ENCODE peak calls at places on chromosomes 1 and 21, in four cellular contexts. One of them, this sample, is unnamed. For H3K4me1, the result is how much of the 10 kb centered on the place peaks cover.

GRCh38 chr21:34700605-34701004 is 31.8 kb downstream of the CLIC6 start:
- DNase-seq in A549: no peak
- DNase-seq in GM12878: no peak
- DNase-seq in HepG2: no peak
- DNase-seq in this sample: no peak

GRCh38 chr21:15928686-15929085 is 198.9 kb downstream of the USP25 start:
- DNase-seq in GM12878: no peak
- DNase-seq in HepG2: no peak
- DNase-seq in A549: no peak
- DNase-seq in this sample: no peak

GRCh38 chr1:161733526-161733925 is 12.2 kb downstream of the FCRLB start:
- DNase-seq in A549: peak
- DNase-seq in HepG2: no peak
- DNase-seq in GM12878: no peak
- DNase-seq in this sample: no peak

GRCh38 chr1:96130432-96130831 is 591.2 kb upstream of the PTBP2 start:
- DNase-seq in A549: no peak
- DNase-seq in HepG2: no peak
- DNase-seq in GM12878: no peak
- DNase-seq in this sample: no peak

GRCh38 chr1:175095069-175095468 is 27.4 kb downstream of the TNN start:
- DNase-seq in GM12878: no peak
- DNase-seq in HepG2: no peak
- DNase-seq in A549: no peak
- DNase-seq in this sample: no peak

GRCh38 chr1:166164995-166165660 is 1.7 kb downstream of the FAM78B start:
- DNase-seq in GM12878: no peak
- DNase-seq in HepG2: peak
- DNase-seq in A549: peak
- DNase-seq in this sample: peak

GRCh38 chr1:246608616-246609376 is 42.5 kb downstream of the CNST start:
- DNase-seq in HepG2: peak
- DNase-seq in GM12878: no peak
- DNase-seq in A549: peak
- DNase-seq in this sample: peak

GRCh38 chr1:193259619-193260018 is 73.2 kb upstream of the B3GALT2 start:
- DNase-seq in HepG2: no peak
- DNase-seq in A549: no peak
- DNase-seq in GM12878: no peak
- DNase-seq in this sample: no peak

GRCh38 chr1:15231714-15232201 is 15.3 kb upstream of the FHAD1 start:
- DNase-seq in A549: no peak
- DNase-seq in HepG2: no peak
- DNase-seq in GM12878: peak
- DNase-seq in this sample: no peak

GRCh38 chr1:1548591-1548990 is 8.2 kb upstream of the TMEM240 start:
- DNase-seq in GM12878: no peak
- DNase-seq in A549: no peak
- DNase-seq in HepG2: no peak
- DNase-seq in this sample: no peak

GRCh38 chr1:91735266-91735845 is 150.6 kb downstream of the TGFBR3 start:
- DNase-seq in A549: no peak
- DNase-seq in HepG2: peak
- DNase-seq in GM12878: no peak
- DNase-seq in this sample: no peak

GRCh38 chr21:44301093-44301492 is 1.2 kb downstream of the PFKL start:
- DNase-seq in A549: no peak
- DNase-seq in HepG2: no peak
- DNase-seq in GM12878: no peak
- DNase-seq in this sample: no peak

DNA sequence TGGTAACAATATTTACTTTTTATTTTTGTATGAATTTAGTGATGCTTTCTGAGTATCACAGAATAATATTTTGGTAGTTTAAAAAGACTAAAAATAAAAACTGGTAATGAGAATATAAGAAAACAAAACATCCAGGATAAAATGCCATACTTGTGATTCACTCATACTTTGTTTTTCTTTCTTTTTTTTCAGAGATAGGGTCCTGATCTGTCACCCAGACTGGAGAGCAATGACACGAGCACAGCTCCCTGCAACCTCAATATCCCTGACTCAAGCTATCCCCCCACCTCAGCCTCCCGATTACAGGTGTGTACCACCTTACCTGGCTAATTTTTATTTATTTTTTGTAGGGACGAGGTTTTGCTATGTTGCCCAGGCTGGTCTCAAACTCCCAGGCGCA is 64.2 kb upstream of the ADAM30 start:
- DNase-seq in GM12878: no peak
- DNase-seq in A549: no peak
- DNase-seq in HepG2: no peak
- DNase-seq in this sample: no peak
- H3K4me1 ChIP-seq in GM12878: under half
- H3K4me1 ChIP-seq in A549: under half
- H3K4me1 ChIP-seq in HepG2: half or more
- H3K4me1 ChIP-seq in this sample: under half

DNA sequence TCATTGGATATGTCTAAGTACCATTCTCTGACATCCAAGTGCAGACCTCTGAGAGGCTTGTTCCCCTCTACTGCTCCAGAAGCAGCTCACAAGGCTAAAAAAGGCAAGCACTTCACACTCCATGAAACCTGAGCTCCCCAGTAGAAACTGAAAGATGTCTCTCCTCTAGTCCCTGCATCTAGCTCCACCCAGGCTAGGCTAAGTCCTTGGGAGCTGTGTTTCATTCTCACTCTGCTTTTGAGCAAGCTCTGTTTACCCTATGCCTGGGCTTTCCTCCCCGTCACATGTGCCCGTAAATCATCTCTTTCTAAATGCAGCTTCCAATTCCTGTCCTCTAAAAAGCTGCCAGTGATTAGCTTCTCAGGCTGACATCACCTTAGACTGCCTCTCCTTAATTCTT is 39.0 kb downstream of the LRRC71 start:
- DNase-seq in HepG2: no peak
- DNase-seq in A549: no peak
- DNase-seq in GM12878: no peak
- DNase-seq in this sample: no peak
- TF ChIP-seq PBX3 in HepG2: no peak
- TF ChIP-seq PBX3 in A549: no peak
- TF ChIP-seq PBX3 in GM12878: no peak
- TF ChIP-seq PBX3 in this sample: no peak

DNA sequence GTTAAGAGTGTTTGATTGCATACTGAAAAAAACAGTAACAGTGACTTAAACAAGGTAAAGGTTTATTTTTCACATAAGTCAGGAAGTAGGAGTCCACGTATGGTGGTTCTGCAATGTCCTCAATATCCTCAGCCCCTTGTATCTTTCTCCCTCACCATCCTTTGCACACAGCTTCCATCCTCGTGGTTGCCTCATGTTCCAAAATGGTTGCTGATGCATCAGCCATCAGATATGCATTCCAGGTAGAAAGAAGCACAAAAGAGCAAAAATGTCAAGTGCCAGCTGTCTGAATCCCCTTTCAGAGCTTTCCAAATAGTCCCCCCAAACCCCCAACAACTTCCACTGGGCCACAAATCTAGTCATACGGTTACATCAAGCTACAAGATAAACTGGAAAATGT is 138.1 kb downstream of the SYF2 start:
- DNase-seq in HepG2: no peak
- DNase-seq in A549: no peak
- DNase-seq in GM12878: no peak
- DNase-seq in this sample: no peak
- H3K4me1 ChIP-seq in HepG2: under half
- H3K4me1 ChIP-seq in A549: under half
- H3K4me1 ChIP-seq in GM12878: under half
- H3K4me1 ChIP-seq in this sample: under half

DNA sequence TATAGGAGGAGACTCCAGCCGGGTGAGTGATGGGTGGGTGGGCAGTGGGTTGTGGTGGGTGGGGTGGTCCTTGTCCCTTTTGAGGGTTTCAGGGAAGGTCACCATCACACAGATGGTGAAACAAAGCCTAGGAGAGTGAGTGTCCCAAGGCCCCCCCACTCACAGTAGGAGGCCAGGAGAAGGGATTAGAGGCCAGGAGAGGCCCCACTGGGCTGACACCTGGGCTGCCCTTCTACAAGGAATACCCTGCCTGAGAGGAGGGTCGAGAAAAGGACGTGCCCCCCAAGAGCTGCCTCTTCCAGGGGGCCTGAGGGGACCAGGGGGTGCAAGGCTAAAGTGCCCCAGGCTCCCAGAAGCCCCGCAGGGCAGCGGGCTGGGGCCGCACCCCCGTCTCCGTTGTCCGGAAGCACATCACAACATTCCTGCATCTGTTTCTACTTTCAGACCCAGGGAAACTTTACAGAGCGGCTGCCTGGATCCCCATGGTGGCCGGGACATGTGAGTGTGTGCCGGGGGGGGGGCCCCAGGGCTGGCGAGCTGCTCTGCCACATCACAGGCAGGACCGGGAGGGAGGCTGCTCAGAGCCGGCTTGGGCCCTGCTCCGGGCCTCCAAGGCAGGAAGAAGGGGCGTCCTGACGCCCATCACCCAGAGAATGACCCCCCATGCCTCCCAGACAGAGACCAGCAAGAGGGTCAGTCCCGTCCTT is 68.3 kb downstream of the ARHGEF16 start:
- DNase-seq in GM12878: no peak
- DNase-seq in HepG2: no peak
- DNase-seq in A549: no peak
- DNase-seq in this sample: no peak
- TF ChIP-seq PBX3 in GM12878: no peak
- TF ChIP-seq PBX3 in HepG2: no peak
- TF ChIP-seq PBX3 in A549: no peak
- TF ChIP-seq PBX3 in this sample: no peak

GRCh38 chr1:56145524-56145923 is 433.8 kb downstream of the PLPP3 start:
- DNase-seq in GM12878: no peak
- DNase-seq in A549: no peak
- DNase-seq in HepG2: no peak
- DNase-seq in this sample: no peak

GRCh38 chr1:56147459-56147858 is 431.9 kb downstream of the PLPP3 start:
- DNase-seq in GM12878: no peak
- DNase-seq in HepG2: no peak
- DNase-seq in A549: no peak
- DNase-seq in this sample: no peak

GRCh38 chr1:56146449-56146848 is 432.9 kb downstream of the PLPP3 start:
- DNase-seq in A549: no peak
- DNase-seq in HepG2: no peak
- DNase-seq in GM12878: no peak
- DNase-seq in this sample: no peak

GRCh38 chr1:56148466-56149193 is 430.7 kb downstream of the PLPP3 start:
- DNase-seq in A549: no peak
- DNase-seq in HepG2: no peak
- DNase-seq in GM12878: no peak
- DNase-seq in this sample: no peak

DNA sequence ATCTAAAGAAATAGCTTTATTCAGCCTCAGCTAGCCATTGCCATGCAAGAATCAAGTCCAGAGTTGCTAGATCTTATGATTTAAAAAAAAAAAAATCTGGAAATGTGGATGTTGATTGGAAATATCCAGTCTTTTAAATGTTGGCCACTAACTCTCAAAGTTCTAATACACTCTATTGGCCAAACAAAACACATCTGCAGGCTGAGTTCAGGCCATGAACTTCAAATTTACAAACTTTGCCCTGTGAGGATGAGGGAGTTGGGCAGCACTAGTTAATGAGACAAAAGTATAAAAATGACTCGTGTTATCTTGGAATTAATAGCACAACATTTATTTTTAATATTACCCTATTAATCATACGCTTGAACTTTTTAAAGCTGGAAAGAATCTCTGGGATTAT is 432.3 kb downstream of the PLPP3 start:
- DNase-seq in GM12878: no peak
- DNase-seq in A549: no peak
- DNase-seq in HepG2: no peak
- DNase-seq in this sample: no peak
- H3K4me1 ChIP-seq in GM12878: under half
- H3K4me1 ChIP-seq in A549: under half
- H3K4me1 ChIP-seq in HepG2: under half
- H3K4me1 ChIP-seq in this sample: under half

GRCh38 chr1:170698301-170698700 is 34.4 kb downstream of the PRRX1 start:
- DNase-seq in HepG2: no peak
- DNase-seq in A549: no peak
- DNase-seq in GM12878: no peak
- DNase-seq in this sample: no peak

GRCh38 chr1:170698711-170699275 is 34.9 kb downstream of the PRRX1 start:
- DNase-seq in A549: no peak
- DNase-seq in GM12878: no peak
- DNase-seq in HepG2: no peak
- DNase-seq in this sample: no peak

GRCh38 chr1:170699696-170700095 is 35.8 kb downstream of the PRRX1 start:
- DNase-seq in GM12878: no peak
- DNase-seq in HepG2: no peak
- DNase-seq in A549: no peak
- DNase-seq in this sample: no peak

GRCh38 chr1:170701962-170702361 is 38.0 kb downstream of the PRRX1 start:
- DNase-seq in A549: no peak
- DNase-seq in HepG2: no peak
- DNase-seq in GM12878: no peak
- DNase-seq in this sample: no peak

GRCh38 chr1:170700842-170701305 is 36.9 kb downstream of the PRRX1 start:
- DNase-seq in GM12878: no peak
- DNase-seq in HepG2: no peak
- DNase-seq in A549: no peak
- DNase-seq in this sample: no peak
- TF ChIP-seq PBX3 in GM12878: no peak
- TF ChIP-seq PBX3 in HepG2: no peak
- TF ChIP-seq PBX3 in A549: no peak
- TF ChIP-seq PBX3 in this sample: peak

GRCh38 chr1:202162418-202163280 is 2.2 kb upstream of the PTPN7 start:
- DNase-seq in A549: no peak
- DNase-seq in HepG2: no peak
- DNase-seq in GM12878: no peak
- DNase-seq in this sample: no peak

GRCh38 chr1:202163281-202164270 is 3.2 kb upstream of the PTPN7 start:
- DNase-seq in HepG2: no peak
- DNase-seq in A549: no peak
- DNase-seq in GM12878: no peak
- DNase-seq in this sample: no peak

GRCh38 chr1:202161151-202162048 is 998 bp upstream of the PTPN7 start:
- DNase-seq in A549: no peak
- DNase-seq in GM12878: no peak
- DNase-seq in HepG2: no peak
- DNase-seq in this sample: no peak

GRCh38 chr1:202160377-202160940 is at the start of gene PTPN7:
- DNase-seq in GM12878: peak
- DNase-seq in A549: no peak
- DNase-seq in HepG2: no peak
- DNase-seq in this sample: no peak

GRCh38 chr1:202162049-202162417 is 1.6 kb upstream of the PTPN7 start:
- DNase-seq in GM12878: peak
- DNase-seq in HepG2: no peak
- DNase-seq in A549: no peak
- DNase-seq in this sample: no peak
- H3K4me1 ChIP-seq in GM12878: half or more
- H3K4me1 ChIP-seq in HepG2: under half
- H3K4me1 ChIP-seq in A549: under half
- H3K4me1 ChIP-seq in this sample: under half

GRCh38 chr1:177209357-177209756 is 38.6 kb downstream of the BRINP2 start:
- DNase-seq in GM12878: no peak
- DNase-seq in HepG2: no peak
- DNase-seq in A549: peak
- DNase-seq in this sample: no peak
- TF ChIP-seq PBX3 in GM12878: no peak
- TF ChIP-seq PBX3 in HepG2: no peak
- TF ChIP-seq PBX3 in A549: peak
- TF ChIP-seq PBX3 in this sample: peak

GRCh38 chr1:226660410-226661182 is 78.5 kb downstream of the ITPKB start:
- DNase-seq in GM12878: no peak
- DNase-seq in HepG2: no peak
- DNase-seq in A549: no peak
- DNase-seq in this sample: no peak
- H3K4me1 ChIP-seq in GM12878: half or more
- H3K4me1 ChIP-seq in HepG2: under half
- H3K4me1 ChIP-seq in A549: under half
- H3K4me1 ChIP-seq in this sample: under half